ENCODE peak calls at places on chromosomes 5 and 9, in six cellular contexts. C is T-helper 1 cell, V is left ventricle myocardium inferior, N is HT-29, B is head of caudate nucleus, U is frontal cortex. T is an unnamed sample.

GRCh38 chr5:139852696-139853095 is 57.1 kb downstream of the PSD2 start:
- DNase-seq in C (no peak), V (no peak), N (no peak), B (no peak), U (no peak), T (no peak)

GRCh38 chr5:167166696-167167095 is 1124.7 kb upstream of the WWC1 start:
- DNase-seq in C (no peak), V (no peak), N (no peak), B (no peak), U (no peak), T (no peak)

GRCh38 chr5:24642022-24642421 is 2.8 kb downstream of the CDH10 start:
- DNase-seq in C (no peak), V (no peak), N (peak; percentile 51), B (no peak), U (no peak), T (no peak)

GRCh38 chr9:114421147-114421546 is 33.4 kb upstream of the AKNA start:
- DNase-seq in C (no peak), V (no peak), N (no peak), B (no peak), U (no peak), T (no peak)

GRCh38 chr9:94517254-94517653 is 37.6 kb upstream of the PCAT7 start:
- DNase-seq in C (no peak), V (no peak), N (no peak), B (no peak), U (no peak), T (no peak)

GRCh38 chr9:133534346-133535284 is at the start of gene ADAMTSL2:
- DNase-seq in C (peak; percentile 32), V (peak; percentile 84), N (peak; percentile 22), B (peak; percentile 85), U (peak; percentile 83), T (no peak)

GRCh38 chr9:127451681-127452480 is 571 bp downstream of the LRSAM1 start:
- DNase-seq in C (peak; percentile 36), V (peak; percentile 46), N (peak; percentile 65), B (peak; percentile 54), U (peak; percentile 61), T (peak; percentile 42)

GRCh38 chr5:60961685-60962084 is 16.7 kb downstream of the NDUFAF2 start:
- DNase-seq in C (no peak), V (no peak), N (no peak), B (no peak), U (no peak), T (no peak)

GRCh38 chr5:130024006-130024405 is 119.7 kb downstream of the CHSY3 start:
- DNase-seq in C (no peak), V (no peak), N (no peak), B (no peak), U (no peak), T (no peak)

GRCh38 chr9:88537743-88538055 is 2.7 kb downstream of the NXNL2 start:
- DNase-seq in C (no peak), V (peak; percentile 32), N (peak; percentile 22), B (peak; percentile 77), U (peak; percentile 69), T (no peak)

GRCh38 chr9:114719290-114719689 is 37.3 kb upstream of the TEX48 start:
- DNase-seq in C (no peak), V (no peak), N (no peak), B (no peak), U (no peak), T (no peak)

GRCh38 chr9:4985376-4986266 is 549 bp downstream of the JAK2 start:
- DNase-seq in C (peak; percentile 4), V (peak; percentile 23), N (peak; percentile 69), B (peak; percentile 71), U (no peak), T (no peak)

GRCh38 chr9:90803860-90804593 is 2.4 kb downstream of the SYK start:
- DNase-seq in C (no peak), V (no peak), N (no peak), B (no peak), U (no peak), T (no peak)

GRCh38 chr5:150347003-150347402 is 10.5 kb upstream of the TCOF1 start:
- DNase-seq in C (no peak), V (no peak), N (no peak), B (no peak), U (no peak), T (no peak)

GRCh38 chr5:1722877-1723276 is 76.8 kb downstream of the MRPL36 start:
- DNase-seq in C (no peak), V (no peak), N (no peak), B (peak; percentile 7), U (no peak), T (no peak)

GRCh38 chr9:128078504-128079434 is 10.7 kb downstream of the SLC25A25 start:
- DNase-seq in C (no peak), V (no peak), N (peak; percentile 92), B (no peak), U (no peak), T (no peak)

GRCh38 chr5:72702881-72703434 is 113.5 kb upstream of the TNPO1 start:
- DNase-seq in C (no peak), V (no peak), N (no peak), B (no peak), U (no peak), T (no peak)

GRCh38 chr5:79484731-79485130 is 29.2 kb downstream of the HOMER1 start:
- DNase-seq in C (no peak), V (no peak), N (no peak), B (no peak), U (no peak), T (no peak)

GRCh38 chr9:76255781-76256455 is 138.3 kb downstream of the RFK start:
- DNase-seq in C (no peak), V (peak; percentile 44), N (no peak), B (peak; percentile 30), U (peak; percentile 12), T (no peak)

GRCh38 chr5:33725846-33726245 is 165.9 kb downstream of the ADAMTS12 start:
- DNase-seq in C (no peak), V (no peak), N (no peak), B (no peak), U (no peak), T (no peak)

GRCh38 chr5:141338538-141339306 is at the start of gene PCDHGA2:
- DNase-seq in C (no peak), V (no peak), N (no peak), B (no peak), U (no peak), T (no peak)

GRCh38 chr9:1235650-1236401 is 185.7 kb downstream of the DMRT2 start:
- DNase-seq in C (no peak), V (no peak), N (no peak), B (no peak), U (no peak), T (no peak)

GRCh38 chr5:108036484-108036883 is 345.4 kb downstream of the FBXL17 start:
- DNase-seq in C (no peak), V (no peak), N (no peak), B (no peak), U (no peak), T (no peak)

GRCh38 chr9:115192835-115193234 is 74.9 kb upstream of the TNC start:
- DNase-seq in C (no peak), V (no peak), N (no peak), B (no peak), U (no peak), T (no peak)

GRCh38 chr9:88236531-88237453 is 98.5 kb upstream of the SPATA31C2 start:
- DNase-seq in C (no peak), V (peak; percentile 63), N (no peak), B (peak; percentile 69), U (peak; percentile 36), T (no peak)

GRCh38 chr9:106862946-106863740 is at the start of gene ZNF462:
- DNase-seq in C (no peak), V (peak; percentile 35), N (no peak), B (peak; percentile 71), U (no peak), T (no peak)